ENCODE peak calls at places on chromosomes 2 and 18, in four cellular contexts. T, Q, L and B are unnamed samples.
A peak's percentile ranks its signal among the peaks of the same experiment; 100 is the strongest.

GRCh38 chr18:76490701-76491171 is 4.3 kb downstream of the ZNF516 start:
- DNase-seq in T (peak; percentile 81), Q (peak; percentile 44), L (peak; percentile 80), B (peak; percentile 39)

GRCh38 chr18:39302481-39302880 is 1736.9 kb upstream of the CELF4 start:
- DNase-seq in T (no peak), Q (no peak), L (no peak), B (no peak)

GRCh38 chr18:69455120-69455519 is 54.4 kb downstream of the DOK6 start:
- DNase-seq in T (no peak), Q (no peak), L (no peak), B (no peak)

GRCh38 chr2:143603035-143603616 is 473.9 kb downstream of the ARHGAP15 start:
- DNase-seq in T (no peak), Q (no peak), L (no peak), B (no peak)

GRCh38 chr2:102081600-102081999 is 60.9 kb upstream of the IL1R1 start:
- DNase-seq in T (no peak), Q (no peak), L (no peak), B (no peak)

GRCh38 chr2:88230912-88231311 is 60.8 kb downstream of the THNSL2 start:
- DNase-seq in T (no peak), Q (no peak), L (no peak), B (no peak)

GRCh38 chr2:125573432-125573831 is 1082.5 kb upstream of the GYPC start:
- DNase-seq in T (no peak), Q (no peak), L (no peak), B (no peak)

GRCh38 chr2:110221938-110222337 is 9.6 kb upstream of the MTLN start:
- DNase-seq in T (no peak), Q (no peak), L (no peak), B (no peak)

GRCh38 chr18:7601936-7602335 is 34.8 kb downstream of the PTPRM start:
- DNase-seq in T (no peak), Q (no peak), L (no peak), B (no peak)

GRCh38 chr2:1744446-1745170 is at the start of gene PXDN:
- DNase-seq in T (no peak), Q (peak; percentile 97), L (no peak), B (peak; percentile 65)

GRCh38 chr18:58216071-58216471 is 172.0 kb downstream of the NEDD4L start:
- DNase-seq in T (no peak), Q (no peak), L (no peak), B (no peak)

GRCh38 chr2:149606251-149606811 is 18.8 kb upstream of the MMADHC start:
- DNase-seq in T (no peak), Q (no peak), L (no peak), B (no peak)

GRCh38 chr2:139946690-139947089 is 1166.5 kb upstream of the NXPH2 start:
- DNase-seq in T (no peak), Q (peak; percentile 1), L (no peak), B (no peak)

GRCh38 chr2:196066794-196067382 is 1.7 kb downstream of the DNAH7 start:
- DNase-seq in T (no peak), Q (peak; percentile 47), L (no peak), B (no peak)

GRCh38 chr2:127067620-127068350 is 39.2 kb downstream of the BIN1 start:
- DNase-seq in T (peak; percentile 84), Q (peak; percentile 87), L (peak; percentile 67), B (peak; percentile 44)

GRCh38 chr2:120949027-120949956 is 213.6 kb downstream of the GLI2 start:
- DNase-seq in T (no peak), Q (peak; percentile 59), L (no peak), B (no peak)

GRCh38 chr2:104929663-104930062 is 75.7 kb downstream of the POU3F3 start:
- DNase-seq in T (no peak), Q (no peak), L (no peak), B (no peak)

GRCh38 chr2:104919127-104919526 is 65.2 kb downstream of the POU3F3 start:
- DNase-seq in T (no peak), Q (no peak), L (no peak), B (no peak)

DNA sequence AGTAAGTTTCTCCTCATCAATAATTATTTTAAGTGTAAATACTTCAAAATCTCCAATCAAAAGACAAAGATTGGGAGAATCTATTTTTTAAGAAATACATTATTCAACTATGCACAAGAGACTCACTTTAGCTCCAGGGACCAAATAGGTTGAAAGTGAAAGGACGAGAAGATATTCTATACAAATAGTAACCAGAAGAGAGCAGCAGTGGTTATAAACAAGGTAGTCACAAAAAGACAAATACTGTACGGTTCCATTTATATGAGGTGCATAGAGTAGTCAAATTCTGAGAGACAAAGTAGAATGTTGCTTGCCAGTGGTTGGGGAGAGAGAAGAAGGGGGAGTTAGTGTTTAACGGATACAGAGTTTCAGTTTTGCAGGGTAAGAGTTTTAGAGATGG is 69.8 kb downstream of the POU3F3 start:
- DNase-seq in T (no peak), Q (no peak), L (no peak), B (no peak)
- TF ChIP-seq CTCF in T (no peak), Q (no peak), L (no peak), B (no peak)

GRCh38 chr2:206217162-206217561 is 57.3 kb upstream of the ZDBF2 start:
- DNase-seq in T (no peak), Q (peak; percentile 39), L (no peak), B (no peak)

GRCh38 chr2:206208900-206209299 is 49.2 kb downstream of the EEF1B2 start:
- DNase-seq in T (no peak), Q (no peak), L (no peak), B (no peak)

GRCh38 chr2:206213514-206213845 is 53.8 kb downstream of the EEF1B2 start:
- DNase-seq in T (no peak), Q (no peak), L (no peak), B (no peak)

GRCh38 chr2:206211657-206212255 is 52.1 kb downstream of the EEF1B2 start:
- DNase-seq in T (no peak), Q (no peak), L (no peak), B (no peak)

GRCh38 chr2:206212673-206213513 is 53.2 kb downstream of the EEF1B2 start:
- DNase-seq in T (no peak), Q (no peak), L (no peak), B (no peak)
- TF ChIP-seq CTCF in T (no peak), Q (no peak), L (no peak), B (no peak)

DNA sequence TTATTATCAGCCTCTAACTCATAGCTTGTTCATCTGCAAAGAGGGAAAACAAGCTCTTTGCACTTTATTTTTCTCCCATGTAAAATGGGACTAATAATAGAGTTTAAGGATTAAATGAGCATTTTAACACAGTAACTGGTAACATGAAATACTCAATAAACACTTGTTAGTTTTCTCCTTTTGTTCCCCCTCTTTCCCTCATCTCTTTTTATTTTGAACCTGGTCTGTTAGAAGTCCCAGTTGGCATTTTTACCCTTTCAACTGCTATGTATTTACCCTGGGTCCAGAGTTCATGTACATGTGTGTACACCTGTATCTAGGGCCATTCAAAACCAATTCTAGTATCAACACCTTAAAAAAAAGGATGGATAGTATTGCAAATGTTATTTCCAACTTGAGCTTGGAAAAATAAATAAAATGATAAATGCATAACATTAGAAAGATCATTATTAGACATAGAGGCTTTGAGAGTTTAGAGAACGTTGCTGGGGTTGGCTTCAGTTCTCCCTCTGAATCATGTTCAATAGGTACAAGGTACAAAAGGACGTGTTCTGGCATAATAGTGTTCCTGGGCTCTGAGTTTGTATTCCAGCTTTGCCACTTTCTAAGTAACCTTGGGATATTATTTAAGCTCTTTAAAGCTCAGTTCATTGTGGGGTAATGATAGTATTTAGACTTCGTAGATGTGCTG is 5.2 kb upstream of the VPS54 start:
- DNase-seq in T (no peak), Q (no peak), L (no peak), B (no peak)
- TF ChIP-seq CTCF in T (no peak), Q (no peak), L (no peak), B (no peak)

GRCh38 chr18:50610349-50610748 is 50.5 kb downstream of the MAPK4 start:
- DNase-seq in T (no peak), Q (no peak), L (no peak), B (no peak)
- TF ChIP-seq CTCF in T (no peak), Q (peak; percentile 30), L (no peak), B (no peak)

DNA sequence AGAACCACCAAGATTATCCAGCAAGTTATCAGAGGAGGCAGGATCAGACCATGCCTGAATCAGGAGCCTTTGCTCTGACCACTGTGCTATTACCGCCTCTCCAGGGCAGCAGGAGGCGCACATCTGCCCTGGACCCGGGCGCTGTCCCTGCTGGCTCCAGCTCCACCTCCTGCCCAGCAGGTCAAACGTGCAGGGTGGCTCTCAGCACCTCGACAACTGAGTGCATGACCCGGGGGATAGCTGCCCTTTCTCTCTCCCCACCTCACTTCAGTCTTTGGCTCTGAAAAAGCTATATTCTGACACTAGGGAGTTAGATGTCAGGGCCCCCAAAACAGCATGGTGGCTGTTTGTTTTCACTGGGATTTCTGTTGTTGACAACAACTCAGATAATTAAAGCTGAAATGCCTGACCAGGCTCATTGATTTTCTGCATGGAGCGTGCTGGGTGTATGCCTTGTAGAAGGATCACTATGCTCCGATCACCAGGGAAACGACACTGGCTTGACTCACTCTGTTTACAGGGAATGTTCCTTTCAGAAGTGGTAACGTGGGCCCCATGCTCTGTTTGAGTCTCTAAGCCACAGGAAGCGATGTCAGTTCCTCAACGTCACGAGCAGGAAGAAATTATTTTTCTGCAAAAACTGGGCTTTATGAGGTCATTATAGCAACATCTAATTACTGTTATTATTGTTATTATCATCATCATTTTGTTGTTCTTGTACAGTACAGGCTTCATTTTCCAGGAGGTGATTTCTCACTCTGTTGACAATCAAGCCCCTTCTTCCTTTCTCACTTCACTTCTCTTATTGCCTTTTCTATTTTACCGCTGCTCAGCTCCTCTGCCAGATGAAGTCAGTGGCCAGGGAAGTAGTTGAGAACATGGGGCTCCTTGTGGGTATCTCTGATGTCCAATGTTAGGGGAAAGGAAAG is 125.6 kb downstream of the PLB1 start:
- DNase-seq in T (peak; percentile 69), Q (peak; percentile 47), L (peak; percentile 90), B (peak; percentile 44)
- TF ChIP-seq CTCF in T (peak; percentile 38), Q (peak; percentile 47), L (no peak), B (peak; percentile 62)

GRCh38 chr2:10494351-10495066 is 46.4 kb upstream of the ODC1 start:
- DNase-seq in T (no peak), Q (no peak), L (no peak), B (no peak)
- TF ChIP-seq CTCF in T (no peak), Q (no peak), L (no peak), B (no peak)

GRCh38 chr18:26656944-26657536 is 108.7 kb upstream of the KCTD1 start:
- DNase-seq in T (peak; percentile 86), Q (peak; percentile 80), L (no peak), B (peak; percentile 57)
- TF ChIP-seq CTCF in T (peak; percentile 28), Q (peak; percentile 26), L (no peak), B (peak; percentile 41)